ENCODE peak calls at places on chromosomes 5 and 9, in ten cellular contexts. E, A, K, M, V, Z, I, X, J and W are unnamed samples.

GRCh38 chr9:3746296-3747275 is 220.8 kb upstream of the RFX3 start:
- DNase-seq in K (peak), A (no peak), M (peak), V (no peak), X (no peak), E (no peak), J (no peak), I (no peak), Z (no peak), W (peak)

GRCh38 chr5:42767491-42768105 is 11.0 kb downstream of the CCDC152 start:
- DNase-seq in A (no peak), Z (no peak), J (no peak), X (no peak), V (no peak), I (no peak), E (no peak), K (no peak), M (no peak), W (peak)

GRCh38 chr9:87748895-87749294 is 23.0 kb downstream of the CTSL start:
- DNase-seq in X (no peak), K (no peak), A (no peak), M (no peak), E (no peak), I (no peak), Z (no peak), J (no peak), V (no peak), W (no peak)

GRCh38 chr9:93309889-93310425 is 126.0 kb downstream of the WNK2 start:
- DNase-seq in X (no peak), K (no peak), Z (no peak), A (peak), V (no peak), J (no peak), M (no peak), E (no peak), I (no peak), W (no peak)

GRCh38 chr9:28135571-28135970 is 562.3 kb upstream of the C9orf72 start:
- DNase-seq in J (no peak), E (no peak), A (no peak), X (no peak), Z (no peak), M (no peak), K (no peak), V (no peak), I (no peak), W (no peak)

GRCh38 chr5:115297043-115297442 is 589 bp upstream of the CCDC112 start:
- DNase-seq in A (no peak), I (no peak), K (no peak), M (no peak), V (no peak), Z (no peak), J (no peak), E (no peak), X (no peak), W (no peak)

GRCh38 chr5:82692826-82693225 is 384.4 kb downstream of the TMEM167A start:
- DNase-seq in V (no peak), A (no peak), J (no peak), K (no peak), X (no peak), E (no peak), M (no peak), I (no peak), Z (no peak), W (no peak)

GRCh38 chr5:44997506-44997905 is 188.8 kb downstream of the MRPS30 start:
- DNase-seq in Z (no peak), M (no peak), V (no peak), A (no peak), I (no peak), K (no peak), X (no peak), J (peak), E (no peak), W (no peak)

GRCh38 chr5:124718376-124718775 is 28.1 kb downstream of the ZNF608 start:
- DNase-seq in E (no peak), V (no peak), J (no peak), Z (no peak), I (no peak), K (no peak), A (no peak), X (no peak), M (no peak), W (no peak)

GRCh38 chr9:69571032-69571431 is 101.1 kb downstream of the APBA1 start:
- DNase-seq in Z (no peak), K (no peak), V (no peak), A (no peak), X (no peak), I (no peak), E (no peak), M (no peak), J (no peak), W (no peak)

GRCh38 chr5:176529824-176530195 is 7.4 kb downstream of the RNF44 start:
- DNase-seq in J (no peak), K (no peak), A (no peak), V (no peak), E (no peak), M (no peak), X (no peak), I (no peak), Z (no peak), W (no peak)

GRCh38 chr9:107387401-107387800 is 102.2 kb downstream of the KLF4 start:
- DNase-seq in I (peak), V (no peak), K (peak), J (peak), Z (no peak), A (no peak), X (peak), E (no peak), M (no peak), W (no peak)

GRCh38 chr5:83077662-83078261 is 415 bp downstream of the XRCC4 start:
- DNase-seq in M (no peak), I (no peak), V (no peak), X (no peak), Z (peak), J (peak), K (no peak), A (no peak), E (peak), W (peak)

GRCh38 chr9:92798358-92798757 is 33.7 kb upstream of the BICD2 start:
- DNase-seq in Z (no peak), J (no peak), E (no peak), A (no peak), X (no peak), K (no peak), I (no peak), V (no peak), M (no peak), W (no peak)

GRCh38 chr5:14405267-14405666 is 176.3 kb upstream of the OTULINL start:
- DNase-seq in V (no peak), E (no peak), Z (no peak), X (no peak), K (no peak), M (no peak), I (no peak), A (no peak), J (no peak), W (peak)

GRCh38 chr9:136486131-136486530 is 3.3 kb upstream of the SEC16A start:
- DNase-seq in K (no peak), E (no peak), I (no peak), V (no peak), Z (no peak), A (no peak), M (no peak), J (no peak), X (no peak), W (no peak)

GRCh38 chr5:150641826-150642566 is 1.5 kb downstream of the SYNPO start:
- DNase-seq in J (no peak), I (no peak), M (no peak), Z (no peak), K (no peak), A (no peak), V (no peak), E (no peak), X (no peak), W (no peak)

GRCh38 chr5:170427672-170428236 is 38.6 kb upstream of the KCNMB1 start:
- DNase-seq in E (no peak), I (no peak), Z (no peak), A (no peak), K (no peak), J (no peak), X (no peak), V (no peak), M (no peak), W (peak)

GRCh38 chr5:158234323-158235158 is 375.6 kb upstream of the CLINT1 start:
- DNase-seq in V (no peak), A (no peak), E (no peak), K (no peak), X (no peak), J (no peak), M (no peak), I (no peak), Z (no peak), W (peak)

GRCh38 chr5:81014348-81014747 is 54.2 kb downstream of the RASGRF2 start:
- DNase-seq in X (no peak), V (no peak), I (no peak), Z (no peak), M (no peak), A (no peak), K (no peak), J (no peak), E (no peak), W (no peak)

GRCh38 chr5:106415541-106415940 is 1255.2 kb downstream of the EFNA5 start:
- DNase-seq in V (no peak), K (no peak), Z (no peak), X (no peak), J (no peak), I (no peak), M (no peak), A (no peak), E (no peak), W (no peak)

GRCh38 chr5:173454381-173454763 is 126.2 kb upstream of the STC2 start:
- DNase-seq in X (no peak), V (no peak), J (no peak), I (no peak), Z (no peak), M (no peak), E (no peak), K (no peak), A (no peak), W (peak)

GRCh38 chr5:56281489-56282163 is 48.5 kb upstream of the ANKRD55 start:
- DNase-seq in M (no peak), K (no peak), E (no peak), A (no peak), I (no peak), Z (no peak), V (no peak), X (no peak), J (no peak), W (no peak)

GRCh38 chr5:73311291-73312110 is 137.1 kb downstream of the FOXD1 start:
- DNase-seq in Z (no peak), V (no peak), J (no peak), I (no peak), M (no peak), K (peak), A (no peak), E (no peak), X (no peak), W (peak)

GRCh38 chr5:142874537-142874936 is 104.4 kb downstream of the ARHGAP26 start:
- DNase-seq in V (no peak), Z (no peak), J (peak), I (no peak), M (no peak), K (peak), E (peak), A (peak), X (peak), W (no peak)

GRCh38 chr5:10505517-10506095 is 58.3 kb upstream of the ANKRD33B start:
- DNase-seq in Z (no peak), X (no peak), A (no peak), V (no peak), K (no peak), J (no peak), M (no peak), E (no peak), I (no peak), W (peak)

GRCh38 chr5:34756781-34757624 is 82.0 kb upstream of the TTC23L start:
- DNase-seq in A (no peak), I (no peak), M (no peak), K (no peak), Z (no peak), V (no peak), J (no peak), X (no peak), E (no peak), W (no peak)

GRCh38 chr5:54663876-54664275 is 146.3 kb downstream of the SNX18 start:
- DNase-seq in J (no peak), A (peak), E (peak), I (peak), Z (no peak), V (no peak), K (peak), X (peak), M (no peak), W (peak)

GRCh38 chr5:956941-957729 is 51.5 kb upstream of the NKD2 start:
- DNase-seq in I (no peak), V (no peak), J (no peak), A (peak), Z (no peak), E (no peak), K (peak), M (no peak), X (no peak), W (peak)

GRCh38 chr5:24222866-24223265 is 421.9 kb downstream of the CDH10 start:
- DNase-seq in A (no peak), V (no peak), X (no peak), Z (no peak), M (no peak), I (no peak), E (no peak), K (no peak), J (peak), W (no peak)

GRCh38 chr5:174571662-174572397 is 152.6 kb upstream of the MSX2 start:
- DNase-seq in Z (no peak), J (peak), E (peak), I (peak), A (peak), X (peak), M (peak), V (no peak), K (peak), W (no peak)

GRCh38 chr9:14752871-14753270 is 30.3 kb upstream of the CER1 start:
- DNase-seq in E (no peak), K (no peak), A (no peak), X (no peak), V (no peak), Z (no peak), I (no peak), M (no peak), J (no peak), W (no peak)

GRCh38 chr5:525164-525761 is 1.0 kb upstream of the SLC9A3 start:
- DNase-seq in I (no peak), X (no peak), K (no peak), Z (no peak), A (no peak), J (no peak), M (no peak), V (no peak), E (no peak), W (no peak)

GRCh38 chr9:131252120-131252519 is 24.2 kb downstream of the FAM78A start:
- DNase-seq in E (no peak), M (no peak), Z (no peak), A (no peak), J (no peak), V (no peak), X (no peak), I (no peak), K (no peak), W (peak)

GRCh38 chr5:181190711-181191525 is 14.1 kb downstream of the TRIM7 start:
- DNase-seq in J (peak), M (no peak), A (peak), V (no peak), I (peak), Z (no peak), X (no peak), K (no peak), E (peak), W (peak)

GRCh38 chr5:157511656-157512644 is 51.9 kb downstream of the NIPAL4 start:
- DNase-seq in X (peak), V (no peak), I (peak), M (peak), K (peak), Z (peak), A (peak), J (peak), E (peak), W (peak)

DNA sequence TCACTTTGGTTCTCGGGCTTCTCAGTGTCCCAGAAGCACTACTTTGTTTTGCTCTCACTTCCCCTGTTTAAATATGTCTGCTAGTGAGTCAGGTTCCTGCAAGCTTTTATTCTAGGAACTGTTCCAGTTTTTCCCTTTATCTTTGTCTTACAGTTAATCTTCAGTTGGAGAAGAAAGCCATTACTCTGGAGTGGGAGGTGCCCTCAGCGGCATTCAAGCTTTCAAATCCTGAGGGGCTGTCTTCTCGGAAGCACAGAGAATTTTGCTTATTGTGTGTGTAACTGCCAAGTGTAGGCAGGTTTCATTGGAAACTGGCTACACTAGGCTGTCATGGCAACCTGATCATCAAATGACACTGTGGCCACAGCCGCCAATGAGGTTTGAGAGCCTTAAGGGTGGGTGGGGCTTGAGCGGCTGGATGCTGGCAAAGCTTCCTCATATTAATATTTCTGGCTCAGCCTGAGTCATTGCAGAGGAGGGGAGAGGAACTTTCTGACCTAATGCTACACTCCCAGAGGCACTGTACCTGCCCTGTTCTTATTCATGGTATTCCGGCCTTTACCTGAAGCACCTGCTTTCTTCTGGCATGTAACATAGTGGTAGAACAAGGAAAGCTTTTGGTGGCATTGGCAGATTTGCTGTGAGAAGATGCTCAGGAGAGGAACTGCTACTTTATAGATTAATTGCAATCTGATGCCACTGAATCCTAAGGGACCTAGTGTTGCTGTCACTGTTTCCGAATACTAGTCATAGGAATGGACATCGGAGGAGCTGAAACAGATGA is 26.3 kb downstream of the SLC25A25 start:
- DNase-seq in A (peak), E (peak), Z (peak), K (peak), I (peak), V (peak), X (peak), M (peak), J (peak), W (peak)
- TF ChIP-seq POLR2A in A (no peak), E (peak), Z (peak), K (no peak), I (no peak), V (peak), X (peak), M (no peak), J (no peak), W (no peak)

GRCh38 chr9:96342553-96343245 is 40.7 kb upstream of the HSD17B3 start:
- DNase-seq in Z (no peak), I (no peak), A (peak), K (no peak), M (no peak), V (no peak), J (no peak), X (no peak), E (no peak), W (no peak)

GRCh38 chr9:96340707-96341106 is 38.7 kb upstream of the HSD17B3 start:
- DNase-seq in J (no peak), I (no peak), V (no peak), M (no peak), E (no peak), X (no peak), A (no peak), Z (no peak), K (no peak), W (no peak)

GRCh38 chr9:96333958-96334357 is 32.0 kb upstream of the HSD17B3 start:
- DNase-seq in J (no peak), Z (no peak), K (no peak), M (no peak), X (no peak), V (no peak), I (no peak), A (peak), E (no peak), W (no peak)

GRCh38 chr9:96338299-96338698 is 36.3 kb upstream of the HSD17B3 start:
- DNase-seq in E (no peak), I (no peak), X (no peak), K (no peak), M (no peak), V (no peak), A (peak), Z (no peak), J (no peak), W (no peak)
- TF ChIP-seq POLR2A in E (no peak), I (no peak), X (no peak), K (no peak), M (no peak), V (no peak), A (no peak), Z (no peak), J (no peak), W (no peak)

DNA sequence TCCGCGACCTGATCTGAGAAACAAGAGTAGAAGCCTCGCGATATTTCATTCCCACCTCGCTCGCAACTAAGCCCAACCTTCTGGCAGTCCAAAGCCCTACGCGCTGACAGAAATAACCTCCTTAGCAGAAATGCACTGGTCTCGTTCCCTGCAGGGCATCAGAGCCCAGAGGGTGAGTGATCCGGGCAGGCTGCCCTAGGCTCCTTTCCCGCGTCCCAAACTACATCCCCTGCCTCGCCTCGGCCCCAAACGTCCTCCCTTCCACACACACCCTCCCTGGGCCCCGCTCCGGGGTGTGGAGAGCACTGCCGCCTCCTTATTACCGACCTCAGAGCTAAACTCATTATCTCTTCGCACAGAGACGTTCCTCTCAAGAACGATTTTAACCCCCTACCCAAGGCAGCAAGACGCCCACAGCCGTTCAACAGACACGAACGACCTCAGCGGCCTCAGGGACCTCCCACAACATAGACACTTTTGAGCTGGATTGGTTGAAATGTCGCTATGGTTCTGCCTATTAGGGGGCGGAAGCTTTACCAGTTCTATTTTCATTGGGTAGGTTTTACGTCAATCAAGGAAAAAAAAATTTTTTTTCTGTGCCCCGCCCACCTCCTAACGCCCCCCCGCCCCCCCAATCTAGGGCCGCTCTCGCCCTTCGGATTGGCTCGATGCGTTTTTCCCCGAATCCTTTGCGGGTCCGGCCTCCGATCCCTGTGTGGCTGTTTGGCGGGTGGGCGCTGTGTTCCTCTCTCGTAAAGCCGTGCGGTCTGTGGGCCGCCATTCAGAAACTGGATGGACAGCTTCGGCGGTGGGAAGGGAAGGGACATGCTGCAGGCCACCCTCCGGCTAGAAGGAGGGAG is at the start of gene CETN3:
- DNase-seq in V (peak), M (peak), I (peak), X (peak), A (peak), Z (peak), J (peak), K (peak), E (peak), W (peak)
- TF ChIP-seq POLR2A in V (peak), M (peak), I (peak), X (peak), A (no peak), Z (peak), J (peak), K (peak), E (peak), W (peak)

DNA sequence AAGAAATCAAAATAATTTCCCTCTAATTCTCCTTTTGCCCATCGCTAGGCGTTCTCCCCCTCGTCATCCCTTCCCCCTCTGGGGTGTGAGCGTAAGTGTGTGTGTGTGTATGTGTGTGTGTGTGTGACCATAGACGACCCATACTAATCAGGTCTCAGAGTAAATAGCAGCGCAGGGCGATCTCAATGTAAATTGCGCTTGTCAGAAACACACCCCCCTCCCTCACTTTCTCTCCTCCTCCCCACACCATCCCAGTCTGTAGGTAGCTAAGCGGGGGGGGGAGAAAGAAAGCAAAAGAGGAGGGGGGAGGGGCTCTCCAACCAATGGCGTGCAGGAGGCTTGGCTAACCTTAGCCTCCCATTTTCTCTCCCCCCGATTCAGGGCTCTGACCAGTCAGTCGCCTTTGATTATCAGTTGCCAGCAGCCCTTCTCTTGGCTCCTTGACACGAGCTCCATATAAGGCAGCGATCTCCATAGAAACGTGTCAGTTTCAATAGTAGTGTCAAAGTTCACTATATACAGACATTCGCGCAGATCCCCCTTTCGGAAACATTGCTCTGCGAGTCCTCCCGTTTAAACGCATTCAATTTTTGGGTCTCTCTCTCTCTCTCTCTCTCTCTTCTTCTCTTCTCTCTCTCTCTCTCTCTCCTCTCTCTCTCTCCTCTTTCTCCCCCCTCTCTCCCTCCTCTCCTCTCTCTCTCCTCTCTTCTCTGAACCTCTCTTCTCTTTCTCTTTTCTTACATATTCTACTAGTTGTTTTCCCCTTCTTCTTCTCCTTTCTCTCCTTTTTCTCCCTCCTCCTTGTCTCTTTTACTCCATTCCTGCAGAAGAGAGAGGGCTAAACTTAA is at the start of gene NR2F1:
- DNase-seq in M (peak), K (peak), I (peak), X (peak), V (no peak), J (peak), A (no peak), Z (no peak), E (peak), W (peak)
- TF ChIP-seq POLR2A in M (no peak), K (peak), I (no peak), X (peak), V (no peak), J (no peak), A (no peak), Z (peak), E (peak), W (no peak)